ENCODE peak calls at places on chromosome X, in ten cellular contexts. Q is neuronal stem cell; B is SK-MEL-5; A is stimulated activated CD4-positive, alpha-beta T cell treated with anti-CD3 and anti-CD28 coated beads, Interleukin-12 subunit alpha, Interleukin-12 subunit beta, amount 100 ng/mL, for 4 hours; S is NCI-H1092; L is NT2/D1; T is ACHN; G is heart left ventricle; N is T-cell; K is NCI-H1105. Z is an unnamed sample.

GRCh38 chrX:107576841-107577240 is 51.5 kb upstream of the PRPS1 start:
- DNase-seq in Q (no peak), B (no peak), A (no peak), S (no peak), L (no peak), T (no peak), G (no peak), N (no peak), K (no peak), Z (no peak)

GRCh38 chrX:19672211-19672814 is 157.0 kb upstream of the MAP3K15 start:
- DNase-seq in Q (no peak), B (no peak), A (no peak), S (no peak), L (no peak), T (no peak), G (no peak), N (no peak), K (no peak), Z (no peak)

GRCh38 chrX:17860811-17861495 is at the start of gene RAI2:
- DNase-seq in Q (peak), B (no peak), A (peak), S (no peak), L (no peak), T (no peak), G (peak), N (peak), K (peak), Z (no peak)

GRCh38 chrX:40182095-40182494 is 84.3 kb upstream of the BCOR start:
- DNase-seq in Q (no peak), B (no peak), A (no peak), S (no peak), L (no peak), T (no peak), G (no peak), N (no peak), K (no peak), Z (no peak)

GRCh38 chrX:102858826-102859627 is 78.0 kb upstream of the RAB40AL start:
- DNase-seq in Q (peak), B (no peak), A (no peak), S (no peak), L (peak), T (no peak), G (no peak), N (no peak), K (no peak), Z (no peak)

GRCh38 chrX:141642979-141643378 is 53.5 kb downstream of the SPANXA2 start:
- DNase-seq in Q (no peak), B (no peak), A (no peak), S (no peak), L (no peak), T (peak), G (no peak), N (no peak), K (peak), Z (no peak)

GRCh38 chrX:10158279-10158939 is 1.6 kb downstream of the CLCN4 start:
- DNase-seq in Q (peak), B (no peak), A (no peak), S (peak), L (no peak), T (no peak), G (peak), N (peak), K (peak), Z (no peak)

GRCh38 chrX:108246304-108246954 is 154.9 kb downstream of the ATG4A start:
- DNase-seq in Q (no peak), B (peak), A (no peak), S (no peak), L (no peak), T (no peak), G (no peak), N (no peak), K (no peak), Z (no peak)